ENCODE peak calls at places on chromosomes 16 and 17, in nine cellular contexts. One of them, this sample, is unnamed.

GRCh38 chr17:80109066-80109618 is 7.8 kb downstream of the GAA start:
- DNase-seq in fibroblast of lung: no peak
- DNase-seq in OCI-LY7: no peak
- DNase-seq in AG04450: no peak
- DNase-seq in upper lobe of right lung: no peak
- DNase-seq in pancreas: no peak
- DNase-seq in GM23338: no peak
- DNase-seq in WTC11: peak; percentile 4
- DNase-seq in dorsolateral prefrontal cortex: no peak
- DNase-seq in this sample: no peak

GRCh38 chr17:46742539-46743270 is 75.8 kb downstream of the WNT3 start:
- DNase-seq in fibroblast of lung: peak; percentile 88
- DNase-seq in OCI-LY7: peak; percentile 24
- DNase-seq in AG04450: peak; percentile 39
- DNase-seq in upper lobe of right lung: no peak
- DNase-seq in pancreas: no peak
- DNase-seq in GM23338: no peak
- DNase-seq in WTC11: no peak
- DNase-seq in dorsolateral prefrontal cortex: no peak
- DNase-seq in this sample: peak; percentile 41

GRCh38 chr16:65855171-65856145 is 511.0 kb upstream of the CDH5 start:
- DNase-seq in fibroblast of lung: no peak
- DNase-seq in OCI-LY7: no peak
- DNase-seq in AG04450: no peak
- DNase-seq in upper lobe of right lung: no peak
- DNase-seq in pancreas: no peak
- DNase-seq in GM23338: no peak
- DNase-seq in WTC11: no peak
- DNase-seq in dorsolateral prefrontal cortex: no peak
- DNase-seq in this sample: no peak

GRCh38 chr16:17373533-17373932 is 97.2 kb downstream of the XYLT1 start:
- DNase-seq in fibroblast of lung: no peak
- DNase-seq in OCI-LY7: no peak
- DNase-seq in AG04450: no peak
- DNase-seq in upper lobe of right lung: no peak
- DNase-seq in pancreas: no peak
- DNase-seq in GM23338: no peak
- DNase-seq in WTC11: no peak
- DNase-seq in dorsolateral prefrontal cortex: no peak
- DNase-seq in this sample: no peak

GRCh38 chr16:50425648-50426047 is 56.9 kb upstream of the BRD7 start:
- DNase-seq in fibroblast of lung: no peak
- DNase-seq in OCI-LY7: no peak
- DNase-seq in AG04450: no peak
- DNase-seq in upper lobe of right lung: no peak
- DNase-seq in pancreas: no peak
- DNase-seq in GM23338: no peak
- DNase-seq in WTC11: no peak
- DNase-seq in dorsolateral prefrontal cortex: no peak
- DNase-seq in this sample: no peak

GRCh38 chr17:80559688-80560290 is 15.2 kb downstream of the RPTOR start:
- DNase-seq in fibroblast of lung: peak; percentile 63
- DNase-seq in OCI-LY7: no peak
- DNase-seq in AG04450: peak; percentile 71
- DNase-seq in upper lobe of right lung: no peak
- DNase-seq in pancreas: no peak
- DNase-seq in GM23338: no peak
- DNase-seq in WTC11: no peak
- DNase-seq in dorsolateral prefrontal cortex: no peak
- DNase-seq in this sample: no peak

GRCh38 chr16:48462146-48462740 is 77.0 kb upstream of the SIAH1 start:
- DNase-seq in fibroblast of lung: no peak
- DNase-seq in OCI-LY7: no peak
- DNase-seq in AG04450: no peak
- DNase-seq in upper lobe of right lung: no peak
- DNase-seq in pancreas: no peak
- DNase-seq in GM23338: no peak
- DNase-seq in WTC11: no peak
- DNase-seq in dorsolateral prefrontal cortex: no peak
- DNase-seq in this sample: no peak

GRCh38 chr17:67156269-67157199 is 88.5 kb downstream of the HELZ start:
- DNase-seq in fibroblast of lung: no peak
- DNase-seq in OCI-LY7: no peak
- DNase-seq in AG04450: no peak
- DNase-seq in upper lobe of right lung: no peak
- DNase-seq in pancreas: no peak
- DNase-seq in GM23338: peak; percentile 22
- DNase-seq in WTC11: no peak
- DNase-seq in dorsolateral prefrontal cortex: no peak
- DNase-seq in this sample: no peak

GRCh38 chr17:34760931-34761500 is 181.6 kb downstream of the TMEM132E start:
- DNase-seq in fibroblast of lung: no peak
- DNase-seq in OCI-LY7: no peak
- DNase-seq in AG04450: no peak
- DNase-seq in upper lobe of right lung: no peak
- DNase-seq in pancreas: no peak
- DNase-seq in GM23338: no peak
- DNase-seq in WTC11: no peak
- DNase-seq in dorsolateral prefrontal cortex: no peak
- DNase-seq in this sample: no peak

GRCh38 chr17:42521036-42521435 is 15.0 kb upstream of the NAGLU start:
- DNase-seq in fibroblast of lung: no peak
- DNase-seq in OCI-LY7: no peak
- DNase-seq in AG04450: no peak
- DNase-seq in upper lobe of right lung: no peak
- DNase-seq in pancreas: no peak
- DNase-seq in GM23338: no peak
- DNase-seq in WTC11: no peak
- DNase-seq in dorsolateral prefrontal cortex: no peak
- DNase-seq in this sample: no peak

GRCh38 chr17:50501054-50501453 is 7.2 kb upstream of the MYCBPAP start:
- DNase-seq in fibroblast of lung: peak; percentile 47
- DNase-seq in OCI-LY7: peak; percentile 37
- DNase-seq in AG04450: no peak
- DNase-seq in upper lobe of right lung: no peak
- DNase-seq in pancreas: no peak
- DNase-seq in GM23338: peak; percentile 71
- DNase-seq in WTC11: no peak
- DNase-seq in dorsolateral prefrontal cortex: no peak
- DNase-seq in this sample: no peak

DNA sequence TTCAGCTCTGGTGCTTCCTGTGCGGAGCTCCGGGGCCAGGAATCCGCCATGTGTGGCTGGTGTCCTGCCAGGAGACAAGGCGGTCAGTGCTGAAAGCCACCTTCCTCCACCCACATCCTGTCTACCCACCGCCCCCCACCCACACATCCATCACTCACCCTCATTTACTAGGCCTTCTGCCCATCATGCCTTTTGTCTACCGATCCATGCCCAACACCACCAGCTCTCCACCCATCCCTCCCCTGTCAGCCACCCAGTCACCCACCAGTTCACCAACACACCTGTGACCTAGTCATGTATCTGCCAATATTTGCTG is 241.4 kb downstream of the KATNIP start:
- DNase-seq in fibroblast of lung: no peak
- DNase-seq in OCI-LY7: no peak
- DNase-seq in AG04450: no peak
- DNase-seq in upper lobe of right lung: no peak
- DNase-seq in pancreas: no peak
- DNase-seq in GM23338: no peak
- DNase-seq in WTC11: no peak
- DNase-seq in dorsolateral prefrontal cortex: no peak
- DNase-seq in this sample: no peak
- TF ChIP-seq CTCF in fibroblast of lung: no peak
- TF ChIP-seq CTCF in OCI-LY7: no peak
- TF ChIP-seq CTCF in AG04450: no peak
- TF ChIP-seq CTCF in upper lobe of right lung: no peak
- TF ChIP-seq CTCF in pancreas: no peak
- TF ChIP-seq CTCF in GM23338: no peak
- TF ChIP-seq CTCF in WTC11: no peak
- TF ChIP-seq CTCF in dorsolateral prefrontal cortex: no peak
- TF ChIP-seq CTCF in this sample: no peak

GRCh38 chr17:27460196-27460725 is 4.0 kb downstream of the KSR1 start:
- DNase-seq in fibroblast of lung: no peak
- DNase-seq in OCI-LY7: no peak
- DNase-seq in AG04450: no peak
- DNase-seq in upper lobe of right lung: no peak
- DNase-seq in pancreas: no peak
- DNase-seq in GM23338: no peak
- DNase-seq in WTC11: no peak
- DNase-seq in dorsolateral prefrontal cortex: no peak
- DNase-seq in this sample: no peak

GRCh38 chr17:27458524-27458908 is 2.3 kb downstream of the KSR1 start:
- DNase-seq in fibroblast of lung: no peak
- DNase-seq in OCI-LY7: no peak
- DNase-seq in AG04450: no peak
- DNase-seq in upper lobe of right lung: no peak
- DNase-seq in pancreas: no peak
- DNase-seq in GM23338: peak; percentile 59
- DNase-seq in WTC11: peak; percentile 35
- DNase-seq in dorsolateral prefrontal cortex: no peak
- DNase-seq in this sample: no peak

GRCh38 chr17:27461192-27461859 is 5.1 kb downstream of the KSR1 start:
- DNase-seq in fibroblast of lung: no peak
- DNase-seq in OCI-LY7: no peak
- DNase-seq in AG04450: no peak
- DNase-seq in upper lobe of right lung: no peak
- DNase-seq in pancreas: no peak
- DNase-seq in GM23338: no peak
- DNase-seq in WTC11: no peak
- DNase-seq in dorsolateral prefrontal cortex: no peak
- DNase-seq in this sample: no peak

GRCh38 chr17:27457731-27458523 is 1.7 kb downstream of the KSR1 start:
- DNase-seq in fibroblast of lung: peak; percentile 62
- DNase-seq in OCI-LY7: no peak
- DNase-seq in AG04450: no peak
- DNase-seq in upper lobe of right lung: no peak
- DNase-seq in pancreas: no peak
- DNase-seq in GM23338: peak; percentile 45
- DNase-seq in WTC11: no peak
- DNase-seq in dorsolateral prefrontal cortex: no peak
- DNase-seq in this sample: peak; percentile 62

GRCh38 chr17:27459433-27459832 is 3.2 kb downstream of the KSR1 start:
- DNase-seq in fibroblast of lung: no peak
- DNase-seq in OCI-LY7: no peak
- DNase-seq in AG04450: no peak
- DNase-seq in upper lobe of right lung: no peak
- DNase-seq in pancreas: no peak
- DNase-seq in GM23338: no peak
- DNase-seq in WTC11: no peak
- DNase-seq in dorsolateral prefrontal cortex: no peak
- DNase-seq in this sample: no peak
- TF ChIP-seq CTCF in fibroblast of lung: no peak
- TF ChIP-seq CTCF in OCI-LY7: no peak
- TF ChIP-seq CTCF in AG04450: no peak
- TF ChIP-seq CTCF in upper lobe of right lung: no peak
- TF ChIP-seq CTCF in pancreas: no peak
- TF ChIP-seq CTCF in GM23338: no peak
- TF ChIP-seq CTCF in WTC11: no peak
- TF ChIP-seq CTCF in dorsolateral prefrontal cortex: no peak
- TF ChIP-seq CTCF in this sample: no peak

GRCh38 chr16:10942352-10943297 is at the start of gene DEXI:
- DNase-seq in fibroblast of lung: peak; percentile 86
- DNase-seq in OCI-LY7: peak; percentile 96
- DNase-seq in AG04450: peak; percentile 66
- DNase-seq in upper lobe of right lung: peak; percentile 98
- DNase-seq in pancreas: peak; percentile 96
- DNase-seq in GM23338: peak; percentile 94
- DNase-seq in WTC11: peak; percentile 93
- DNase-seq in dorsolateral prefrontal cortex: peak; percentile 97
- DNase-seq in this sample: peak; percentile 37
- TF ChIP-seq CTCF in fibroblast of lung: no peak
- TF ChIP-seq CTCF in OCI-LY7: no peak
- TF ChIP-seq CTCF in AG04450: no peak
- TF ChIP-seq CTCF in upper lobe of right lung: peak; percentile 40
- TF ChIP-seq CTCF in pancreas: no peak
- TF ChIP-seq CTCF in GM23338: no peak
- TF ChIP-seq CTCF in WTC11: peak; percentile 48
- TF ChIP-seq CTCF in dorsolateral prefrontal cortex: peak; percentile 54
- TF ChIP-seq CTCF in this sample: no peak

DNA sequence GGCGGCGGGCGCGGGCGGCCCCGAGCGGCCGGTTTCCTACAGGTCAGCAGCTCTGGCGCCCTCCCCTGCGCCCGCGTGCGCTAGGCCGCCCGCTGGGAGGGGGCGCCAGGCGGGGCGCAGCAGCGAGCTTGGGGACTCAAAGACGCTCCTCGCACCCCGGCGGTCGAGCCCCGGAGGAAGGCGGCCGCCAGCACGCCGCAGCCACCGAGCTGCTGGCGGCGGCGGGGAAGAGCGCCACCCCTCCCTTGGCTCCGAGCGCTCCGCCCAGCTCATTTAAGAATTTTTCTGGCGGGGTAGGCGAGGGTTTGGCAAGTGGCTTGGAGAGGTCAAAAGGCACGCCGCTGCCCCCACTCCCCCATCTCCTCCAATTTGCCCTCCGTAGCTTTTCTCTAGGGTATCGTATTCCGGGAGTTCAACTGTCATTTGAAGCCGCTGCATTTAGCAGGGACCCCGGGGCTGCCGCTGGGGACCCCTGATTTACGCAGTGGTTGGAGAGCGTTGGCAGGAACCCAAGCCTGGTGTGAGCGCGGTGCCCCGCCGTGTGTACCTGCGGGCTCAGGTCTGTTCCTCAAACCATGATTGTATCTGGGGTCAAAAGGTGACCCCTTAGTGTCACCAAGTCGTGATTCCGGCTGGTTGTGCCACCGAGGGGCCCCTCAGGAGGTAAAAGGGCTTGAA is 59.5 kb upstream of the GSE1 start:
- DNase-seq in fibroblast of lung: peak; percentile 69
- DNase-seq in OCI-LY7: peak; percentile 76
- DNase-seq in AG04450: no peak
- DNase-seq in upper lobe of right lung: peak; percentile 89
- DNase-seq in pancreas: peak; percentile 60
- DNase-seq in GM23338: peak; percentile 78
- DNase-seq in WTC11: peak; percentile 76
- DNase-seq in dorsolateral prefrontal cortex: no peak
- DNase-seq in this sample: no peak
- TF ChIP-seq CTCF in fibroblast of lung: no peak
- TF ChIP-seq CTCF in OCI-LY7: peak; percentile 67
- TF ChIP-seq CTCF in AG04450: peak; percentile 3
- TF ChIP-seq CTCF in upper lobe of right lung: peak; percentile 41
- TF ChIP-seq CTCF in pancreas: no peak
- TF ChIP-seq CTCF in GM23338: no peak
- TF ChIP-seq CTCF in WTC11: no peak
- TF ChIP-seq CTCF in dorsolateral prefrontal cortex: peak; percentile 14
- TF ChIP-seq CTCF in this sample: no peak

GRCh38 chr17:18004901-18005305 is 32.2 kb downstream of the DRC3 start:
- DNase-seq in fibroblast of lung: no peak
- DNase-seq in OCI-LY7: no peak
- DNase-seq in AG04450: no peak
- DNase-seq in upper lobe of right lung: no peak
- DNase-seq in pancreas: no peak
- DNase-seq in GM23338: peak; percentile 67
- DNase-seq in WTC11: peak; percentile 47
- DNase-seq in dorsolateral prefrontal cortex: no peak
- DNase-seq in this sample: no peak
- TF ChIP-seq CTCF in fibroblast of lung: peak; percentile 40
- TF ChIP-seq CTCF in OCI-LY7: no peak
- TF ChIP-seq CTCF in AG04450: peak; percentile 53
- TF ChIP-seq CTCF in upper lobe of right lung: no peak
- TF ChIP-seq CTCF in pancreas: no peak
- TF ChIP-seq CTCF in GM23338: peak; percentile 29
- TF ChIP-seq CTCF in WTC11: peak; percentile 30
- TF ChIP-seq CTCF in dorsolateral prefrontal cortex: no peak
- TF ChIP-seq CTCF in this sample: peak; percentile 10